ENCODE peak calls at places on chromosomes 11 and 22, in eight cellular contexts. One of them, this sample, is unnamed.

GRCh38 chr11:60924906-60925684 is 835 bp downstream of the TMEM132A start:
- DNase-seq in CD8-positive, alpha-beta memory T cell: no peak
- DNase-seq in thoracic aorta: no peak
- DNase-seq in IMR-90: no peak
- DNase-seq in colonic mucosa: no peak
- DNase-seq in CD8-positive, alpha-beta T cell: no peak
- DNase-seq in mesenchymal stem cell: peak; percentile 28
- DNase-seq in tibial nerve: no peak
- DNase-seq in this sample: peak; percentile 21

GRCh38 chr22:40654522-40655167 is 18.1 kb upstream of the MRTFA start:
- DNase-seq in thoracic aorta: no peak
- DNase-seq in colonic mucosa: no peak
- DNase-seq in mesenchymal stem cell: peak; percentile 70
- DNase-seq in tibial nerve: peak; percentile 34
- DNase-seq in CD8-positive, alpha-beta T cell: no peak
- DNase-seq in IMR-90: peak; percentile 83
- DNase-seq in CD8-positive, alpha-beta memory T cell: no peak
- DNase-seq in this sample: peak; percentile 69

GRCh38 chr11:116481126-116481644 is 291.6 kb downstream of the BUD13 start:
- DNase-seq in tibial nerve: no peak
- DNase-seq in CD8-positive, alpha-beta memory T cell: no peak
- DNase-seq in mesenchymal stem cell: no peak
- DNase-seq in IMR-90: no peak
- DNase-seq in CD8-positive, alpha-beta T cell: no peak
- DNase-seq in colonic mucosa: no peak
- DNase-seq in thoracic aorta: no peak
- DNase-seq in this sample: no peak

GRCh38 chr22:45998638-45999378 is 21.8 kb upstream of the WNT7B start:
- DNase-seq in CD8-positive, alpha-beta memory T cell: no peak
- DNase-seq in tibial nerve: no peak
- DNase-seq in colonic mucosa: no peak
- DNase-seq in thoracic aorta: no peak
- DNase-seq in CD8-positive, alpha-beta T cell: no peak
- DNase-seq in mesenchymal stem cell: no peak
- DNase-seq in IMR-90: no peak
- DNase-seq in this sample: no peak

GRCh38 chr11:13720940-13721339 is 52.5 kb downstream of the FAR1 start:
- DNase-seq in mesenchymal stem cell: no peak
- DNase-seq in thoracic aorta: no peak
- DNase-seq in CD8-positive, alpha-beta T cell: no peak
- DNase-seq in colonic mucosa: no peak
- DNase-seq in tibial nerve: no peak
- DNase-seq in IMR-90: no peak
- DNase-seq in CD8-positive, alpha-beta memory T cell: no peak
- DNase-seq in this sample: no peak

GRCh38 chr11:75570559-75571139 is 8.6 kb downstream of the SERPINH1 start:
- DNase-seq in thoracic aorta: no peak
- DNase-seq in tibial nerve: no peak
- DNase-seq in colonic mucosa: no peak
- DNase-seq in IMR-90: no peak
- DNase-seq in CD8-positive, alpha-beta T cell: no peak
- DNase-seq in mesenchymal stem cell: no peak
- DNase-seq in CD8-positive, alpha-beta memory T cell: no peak
- DNase-seq in this sample: no peak

GRCh38 chr11:99693941-99694492 is 673.3 kb downstream of the CNTN5 start:
- DNase-seq in CD8-positive, alpha-beta T cell: no peak
- DNase-seq in mesenchymal stem cell: peak; percentile 84
- DNase-seq in tibial nerve: no peak
- DNase-seq in IMR-90: peak; percentile 94
- DNase-seq in colonic mucosa: no peak
- DNase-seq in thoracic aorta: no peak
- DNase-seq in CD8-positive, alpha-beta memory T cell: no peak
- DNase-seq in this sample: peak; percentile 66

GRCh38 chr11:32310218-32310601 is 125.1 kb downstream of the WT1 start:
- DNase-seq in tibial nerve: no peak
- DNase-seq in mesenchymal stem cell: peak; percentile 18
- DNase-seq in CD8-positive, alpha-beta T cell: no peak
- DNase-seq in thoracic aorta: no peak
- DNase-seq in CD8-positive, alpha-beta memory T cell: no peak
- DNase-seq in colonic mucosa: no peak
- DNase-seq in IMR-90: no peak
- DNase-seq in this sample: peak; percentile 9

GRCh38 chr11:94959179-94959578 is 14.2 kb downstream of the CWC15 start:
- DNase-seq in tibial nerve: no peak
- DNase-seq in IMR-90: no peak
- DNase-seq in mesenchymal stem cell: no peak
- DNase-seq in thoracic aorta: no peak
- DNase-seq in CD8-positive, alpha-beta memory T cell: no peak
- DNase-seq in colonic mucosa: no peak
- DNase-seq in CD8-positive, alpha-beta T cell: no peak
- DNase-seq in this sample: no peak

GRCh38 chr11:129723964-129724291 is 91.7 kb upstream of the TMEM45B start:
- DNase-seq in CD8-positive, alpha-beta memory T cell: no peak
- DNase-seq in colonic mucosa: no peak
- DNase-seq in tibial nerve: no peak
- DNase-seq in mesenchymal stem cell: no peak
- DNase-seq in thoracic aorta: no peak
- DNase-seq in IMR-90: no peak
- DNase-seq in CD8-positive, alpha-beta T cell: no peak
- DNase-seq in this sample: no peak

GRCh38 chr11:84232511-84232910 is 946.3 kb upstream of the CCDC90B start:
- DNase-seq in tibial nerve: no peak
- DNase-seq in CD8-positive, alpha-beta T cell: no peak
- DNase-seq in IMR-90: no peak
- DNase-seq in mesenchymal stem cell: no peak
- DNase-seq in colonic mucosa: no peak
- DNase-seq in CD8-positive, alpha-beta memory T cell: no peak
- DNase-seq in thoracic aorta: no peak
- DNase-seq in this sample: no peak

GRCh38 chr11:35852056-35852455 is 91.8 kb upstream of the LDLRAD3 start:
- DNase-seq in colonic mucosa: no peak
- DNase-seq in thoracic aorta: no peak
- DNase-seq in CD8-positive, alpha-beta memory T cell: no peak
- DNase-seq in CD8-positive, alpha-beta T cell: no peak
- DNase-seq in IMR-90: no peak
- DNase-seq in mesenchymal stem cell: no peak
- DNase-seq in tibial nerve: no peak
- DNase-seq in this sample: no peak

GRCh38 chr11:62245271-62245753 is 3.3 kb downstream of the SCGB1D2 start:
- DNase-seq in colonic mucosa: peak; percentile 19
- DNase-seq in tibial nerve: no peak
- DNase-seq in CD8-positive, alpha-beta memory T cell: no peak
- DNase-seq in thoracic aorta: no peak
- DNase-seq in mesenchymal stem cell: peak; percentile 26
- DNase-seq in CD8-positive, alpha-beta T cell: no peak
- DNase-seq in IMR-90: peak; percentile 28
- DNase-seq in this sample: peak; percentile 28

GRCh38 chr11:12075822-12076821 is 34.3 kb upstream of the MICAL2 start:
- DNase-seq in mesenchymal stem cell: peak; percentile 100
- DNase-seq in IMR-90: peak; percentile 100
- DNase-seq in thoracic aorta: peak; percentile 61
- DNase-seq in CD8-positive, alpha-beta T cell: no peak
- DNase-seq in tibial nerve: no peak
- DNase-seq in CD8-positive, alpha-beta memory T cell: no peak
- DNase-seq in colonic mucosa: no peak
- DNase-seq in this sample: peak; percentile 92

GRCh38 chr11:124776865-124777645 is 15.0 kb upstream of the ESAM start:
- DNase-seq in mesenchymal stem cell: no peak
- DNase-seq in tibial nerve: no peak
- DNase-seq in CD8-positive, alpha-beta memory T cell: peak; percentile 53
- DNase-seq in colonic mucosa: no peak
- DNase-seq in CD8-positive, alpha-beta T cell: no peak
- DNase-seq in thoracic aorta: no peak
- DNase-seq in IMR-90: no peak
- DNase-seq in this sample: no peak

GRCh38 chr11:130313383-130314183 is 1.1 kb downstream of the ZBTB44 start:
- DNase-seq in tibial nerve: no peak
- DNase-seq in CD8-positive, alpha-beta T cell: no peak
- DNase-seq in colonic mucosa: no peak
- DNase-seq in thoracic aorta: no peak
- DNase-seq in mesenchymal stem cell: peak; percentile 36
- DNase-seq in IMR-90: peak; percentile 3
- DNase-seq in CD8-positive, alpha-beta memory T cell: no peak
- DNase-seq in this sample: peak; percentile 20

GRCh38 chr11:113862430-113862829 is 12.9 kb downstream of the USP28 start:
- DNase-seq in colonic mucosa: no peak
- DNase-seq in CD8-positive, alpha-beta memory T cell: no peak
- DNase-seq in IMR-90: peak; percentile 71
- DNase-seq in tibial nerve: no peak
- DNase-seq in mesenchymal stem cell: peak; percentile 31
- DNase-seq in CD8-positive, alpha-beta T cell: no peak
- DNase-seq in thoracic aorta: no peak
- DNase-seq in this sample: peak; percentile 13

DNA sequence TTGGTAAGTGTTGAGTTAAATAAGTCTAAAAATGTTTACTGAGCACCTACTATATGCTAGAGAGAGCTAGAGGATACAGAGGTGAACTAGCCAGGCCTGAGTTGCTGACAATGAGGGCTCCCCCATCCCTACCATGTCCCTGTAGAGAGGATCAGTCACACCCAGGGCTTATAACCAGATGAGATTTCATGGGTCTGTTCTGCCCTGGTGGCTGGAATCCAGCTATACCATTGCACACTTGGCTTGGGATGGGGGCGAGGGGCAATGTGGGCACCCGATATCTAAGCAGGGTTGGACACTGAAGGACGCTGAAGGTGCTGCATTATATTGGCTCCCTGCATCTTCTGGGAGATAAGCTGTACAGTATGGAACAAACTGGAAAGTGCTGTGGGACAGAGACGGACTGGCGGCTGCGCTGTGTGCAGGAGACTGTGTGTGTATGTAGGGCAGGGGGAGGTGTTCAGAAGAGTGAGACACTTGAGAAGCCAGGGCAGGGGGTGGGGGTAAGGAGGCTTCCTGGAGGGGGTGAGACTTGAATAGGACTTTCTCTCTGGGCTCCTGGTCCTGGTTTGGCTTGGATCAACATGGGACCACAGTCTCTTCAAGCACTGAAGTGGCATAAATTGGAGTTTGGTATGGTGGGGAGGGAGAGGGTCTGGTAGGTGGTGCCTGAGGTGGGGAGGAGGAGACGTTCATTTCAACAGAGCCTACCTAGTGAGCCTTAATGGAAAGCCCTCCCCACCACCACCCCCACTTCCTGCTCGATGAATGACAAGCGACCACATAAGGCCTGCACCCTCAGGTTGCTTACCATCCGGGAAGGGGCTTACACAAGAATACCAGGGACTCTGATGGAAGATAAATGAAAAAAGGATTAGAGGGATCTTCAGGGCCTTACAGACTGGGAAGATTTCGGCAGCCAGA is 1.8 kb downstream of the CD82 start:
- DNase-seq in thoracic aorta: no peak
- DNase-seq in tibial nerve: no peak
- DNase-seq in CD8-positive, alpha-beta memory T cell: no peak
- DNase-seq in CD8-positive, alpha-beta T cell: no peak
- DNase-seq in IMR-90: no peak
- DNase-seq in mesenchymal stem cell: peak; percentile 59
- DNase-seq in colonic mucosa: no peak
- DNase-seq in this sample: peak; percentile 28
- H3K4me1 ChIP-seq in thoracic aorta: peaks cover 30% of the 10 kb centered on the region
- H3K4me1 ChIP-seq in tibial nerve: peaks cover 47% of the 10 kb centered on the region
- H3K4me1 ChIP-seq in CD8-positive, alpha-beta memory T cell: peaks cover 68% of the 10 kb centered on the region
- H3K4me1 ChIP-seq in CD8-positive, alpha-beta T cell: peaks cover 47% of the 10 kb centered on the region
- H3K4me1 ChIP-seq in IMR-90: peaks cover 53% of the 10 kb centered on the region
- H3K4me1 ChIP-seq in mesenchymal stem cell: peaks cover 63% of the 10 kb centered on the region
- H3K4me1 ChIP-seq in colonic mucosa: peaks cover 11% of the 10 kb centered on the region
- H3K4me1 ChIP-seq in this sample: peaks cover 50% of the 10 kb centered on the region

DNA sequence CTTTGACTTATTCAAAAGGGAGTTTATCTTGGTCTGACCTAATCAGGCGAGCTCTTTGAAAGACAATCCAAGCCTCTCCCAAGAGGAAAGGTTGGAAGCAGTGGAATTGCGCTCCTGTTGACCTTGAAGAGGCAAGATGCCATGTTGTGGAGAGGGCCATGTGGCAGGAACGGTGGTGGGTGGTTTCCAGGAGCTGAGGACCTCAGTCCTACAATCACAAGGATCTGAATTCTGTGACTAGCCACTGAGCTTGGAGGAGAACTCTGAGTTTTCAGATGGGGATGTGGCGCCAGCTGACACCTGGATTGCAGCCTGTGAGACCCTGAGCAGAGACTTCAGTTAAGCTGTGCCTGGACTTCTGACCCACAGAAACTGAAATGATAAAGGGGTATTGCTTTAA is 6.0 kb upstream of the CBX6 start:
- DNase-seq in thoracic aorta: no peak
- DNase-seq in IMR-90: no peak
- DNase-seq in CD8-positive, alpha-beta memory T cell: no peak
- DNase-seq in colonic mucosa: no peak
- DNase-seq in CD8-positive, alpha-beta T cell: no peak
- DNase-seq in mesenchymal stem cell: no peak
- DNase-seq in tibial nerve: no peak
- DNase-seq in this sample: no peak
- H3K27me3 ChIP-seq in thoracic aorta: no peaks in the 10 kb centered on the region
- H3K27me3 ChIP-seq in IMR-90: no peaks in the 10 kb centered on the region
- H3K27me3 ChIP-seq in CD8-positive, alpha-beta memory T cell: no peaks in the 10 kb centered on the region
- H3K27me3 ChIP-seq in colonic mucosa: peaks cover 8% of the 10 kb centered on the region
- H3K27me3 ChIP-seq in CD8-positive, alpha-beta T cell: no peaks in the 10 kb centered on the region
- H3K27me3 ChIP-seq in mesenchymal stem cell: peaks cover 48% of the 10 kb centered on the region
- H3K27me3 ChIP-seq in tibial nerve: no peaks in the 10 kb centered on the region
- H3K27me3 ChIP-seq in this sample: peaks cover 6% of the 10 kb centered on the region

GRCh38 chr22:34416321-34416900 is 496.1 kb upstream of the LARGE1 start:
- DNase-seq in colonic mucosa: no peak
- DNase-seq in CD8-positive, alpha-beta memory T cell: no peak
- DNase-seq in CD8-positive, alpha-beta T cell: no peak
- DNase-seq in thoracic aorta: no peak
- DNase-seq in mesenchymal stem cell: no peak
- DNase-seq in tibial nerve: no peak
- DNase-seq in IMR-90: no peak
- DNase-seq in this sample: no peak
- H3K4me1 ChIP-seq in colonic mucosa: no peaks in the 10 kb centered on the region
- H3K4me1 ChIP-seq in CD8-positive, alpha-beta memory T cell: no peaks in the 10 kb centered on the region
- H3K4me1 ChIP-seq in CD8-positive, alpha-beta T cell: no peaks in the 10 kb centered on the region
- H3K4me1 ChIP-seq in thoracic aorta: no peaks in the 10 kb centered on the region
- H3K4me1 ChIP-seq in mesenchymal stem cell: no peaks in the 10 kb centered on the region
- H3K4me1 ChIP-seq in tibial nerve: no peaks in the 10 kb centered on the region
- H3K4me1 ChIP-seq in IMR-90: no peaks in the 10 kb centered on the region
- H3K4me1 ChIP-seq in this sample: no peaks in the 10 kb centered on the region

GRCh38 chr11:19241260-19242183 is 777 bp upstream of the E2F8 start:
- DNase-seq in CD8-positive, alpha-beta memory T cell: no peak
- DNase-seq in mesenchymal stem cell: no peak
- DNase-seq in colonic mucosa: peak; percentile 80
- DNase-seq in IMR-90: no peak
- DNase-seq in thoracic aorta: no peak
- DNase-seq in tibial nerve: no peak
- DNase-seq in CD8-positive, alpha-beta T cell: no peak
- DNase-seq in this sample: no peak
- H3K27me3 ChIP-seq in CD8-positive, alpha-beta memory T cell: peaks cover 29% of the 10 kb centered on the region
- H3K27me3 ChIP-seq in mesenchymal stem cell: peaks cover 20% of the 10 kb centered on the region
- H3K27me3 ChIP-seq in colonic mucosa: peaks cover 8% of the 10 kb centered on the region
- H3K27me3 ChIP-seq in IMR-90: peaks cover 26% of the 10 kb centered on the region
- H3K27me3 ChIP-seq in thoracic aorta: peaks cover 7% of the 10 kb centered on the region
- H3K27me3 ChIP-seq in tibial nerve: peaks cover 82% of the 10 kb centered on the region
- H3K27me3 ChIP-seq in CD8-positive, alpha-beta T cell: peaks cover 21% of the 10 kb centered on the region
- H3K27me3 ChIP-seq in this sample: peaks cover 14% of the 10 kb centered on the region

GRCh38 chr11:111978028-111978771 is 41.1 kb downstream of the DIXDC1 start:
- DNase-seq in colonic mucosa: peak; percentile 36
- DNase-seq in tibial nerve: peak; percentile 53
- DNase-seq in mesenchymal stem cell: peak; percentile 83
- DNase-seq in CD8-positive, alpha-beta memory T cell: no peak
- DNase-seq in thoracic aorta: no peak
- DNase-seq in IMR-90: peak; percentile 64
- DNase-seq in CD8-positive, alpha-beta T cell: no peak
- DNase-seq in this sample: peak; percentile 92
- H3K4me1 ChIP-seq in colonic mucosa: no peaks in the 10 kb centered on the region
- H3K4me1 ChIP-seq in tibial nerve: peaks cover 44% of the 10 kb centered on the region
- H3K4me1 ChIP-seq in mesenchymal stem cell: peaks cover 13% of the 10 kb centered on the region
- H3K4me1 ChIP-seq in CD8-positive, alpha-beta memory T cell: peaks cover 5% of the 10 kb centered on the region
- H3K4me1 ChIP-seq in thoracic aorta: peaks cover 6% of the 10 kb centered on the region
- H3K4me1 ChIP-seq in IMR-90: peaks cover 31% of the 10 kb centered on the region
- H3K4me1 ChIP-seq in CD8-positive, alpha-beta T cell: peaks cover 7% of the 10 kb centered on the region
- H3K4me1 ChIP-seq in this sample: peaks cover 33% of the 10 kb centered on the region

This sample was measured in adipocyte.